ENCODE peak calls at places on chromosomes 6 and 20, in six cellular contexts. L is MCF 10A, Z is SJSA1, W is Peyer's patch, I is left lung, D is NCI-H1694 treated with DMSO at 0.1 percent for 48 hours. K is an unnamed sample.

GRCh38 chr6:54916858-54917257 is 70.3 kb downstream of the FAM83B start:
- DNase-seq in L (peak), Z (no peak), W (no peak), I (no peak), D (no peak), K (peak)

GRCh38 chr6:148835920-148836441 is 89.2 kb downstream of the UST start:
- DNase-seq in L (peak), Z (peak), W (no peak), I (no peak), D (no peak), K (no peak)

GRCh38 chr6:751765-752164 is 58.8 kb upstream of the EXOC2 start:
- DNase-seq in L (no peak), Z (no peak), W (no peak), I (no peak), D (no peak), K (no peak)

GRCh38 chr6:80280258-80281010 is 174.0 kb downstream of the BCKDHB start:
- DNase-seq in L (peak), Z (no peak), W (no peak), I (no peak), D (no peak), K (peak)

GRCh38 chr6:9704989-9705388 is 709.9 kb downstream of the TFAP2A start:
- DNase-seq in L (no peak), Z (no peak), W (no peak), I (no peak), D (no peak), K (peak)

GRCh38 chr20:40188319-40188718 is 500.7 kb downstream of the MAFB start:
- DNase-seq in L (no peak), Z (no peak), W (no peak), I (no peak), D (no peak), K (no peak)

GRCh38 chr6:158911746-158912158 is 88.2 kb downstream of the RSPH3 start:
- DNase-seq in L (no peak), Z (no peak), W (peak), I (no peak), D (no peak), K (no peak)

GRCh38 chr6:46799657-46800056 is 6.5 kb downstream of the MEP1A start:
- DNase-seq in L (no peak), Z (no peak), W (no peak), I (no peak), D (no peak), K (peak)

GRCh38 chr6:108363756-108364356 is 69.0 kb downstream of the AFG1L start:
- DNase-seq in L (peak), Z (no peak), W (no peak), I (no peak), D (no peak), K (peak)

GRCh38 chr6:11918739-11919605 is 93.1 kb upstream of the HIVEP1 start:
- DNase-seq in L (no peak), Z (no peak), W (no peak), I (no peak), D (no peak), K (peak)

GRCh38 chr6:64104051-64104450 is 468.4 kb downstream of the PHF3 start:
- DNase-seq in L (no peak), Z (no peak), W (no peak), I (no peak), D (no peak), K (no peak)

GRCh38 chr20:23021941-23022340 is 13.2 kb upstream of the SSTR4 start:
- DNase-seq in L (peak), Z (no peak), W (no peak), I (no peak), D (no peak), K (no peak)

GRCh38 chr20:15925376-15925775 is 647.9 kb downstream of the KIF16B start:
- DNase-seq in L (no peak), Z (no peak), W (no peak), I (no peak), D (peak), K (no peak)

GRCh38 chr20:53692465-53693067 is 98.9 kb upstream of the ZNF217 start:
- DNase-seq in L (no peak), Z (no peak), W (no peak), I (no peak), D (no peak), K (no peak)

GRCh38 chr6:149884215-149884614 is 13.7 kb downstream of the RAET1E start:
- DNase-seq in L (no peak), Z (no peak), W (no peak), I (no peak), D (no peak), K (no peak)

GRCh38 chr6:37699138-37699766 is 1.6 kb upstream of the MDGA1 start:
- DNase-seq in L (no peak), Z (no peak), W (peak), I (no peak), D (no peak), K (no peak)

GRCh38 chr6:42279966-42280629 is 62.4 kb upstream of the MRPS10 start:
- DNase-seq in L (peak), Z (no peak), W (no peak), I (peak), D (no peak), K (no peak)

GRCh38 chr20:61299613-61300012 is 47.6 kb downstream of the CDH4 start:
- DNase-seq in L (no peak), Z (no peak), W (no peak), I (no peak), D (no peak), K (no peak)

GRCh38 chr20:20554951-20555350 is 157.5 kb downstream of the RALGAPA2 start:
- DNase-seq in L (no peak), Z (no peak), W (no peak), I (no peak), D (no peak), K (no peak)

GRCh38 chr6:150250826-150251225 is 108.0 kb downstream of the PPP1R14C start:
- DNase-seq in L (peak), Z (no peak), W (no peak), I (no peak), D (no peak), K (peak)

GRCh38 chr20:12252793-12253192 is 335.1 kb downstream of the BTBD3 start:
- DNase-seq in L (no peak), Z (no peak), W (no peak), I (no peak), D (no peak), K (no peak)

GRCh38 chr20:18805881-18806280 is 7.7 kb upstream of the SCP2D1 start:
- DNase-seq in L (peak), Z (no peak), W (no peak), I (no peak), D (no peak), K (no peak)

GRCh38 chr6:7991992-7992815 is 72.0 kb downstream of the BLOC1S5 start:
- DNase-seq in L (peak), Z (peak), W (no peak), I (no peak), D (peak), K (peak)

GRCh38 chr20:62313021-62313420 is 10.2 kb downstream of the ADRM1 start:
- DNase-seq in L (no peak), Z (no peak), W (no peak), I (no peak), D (no peak), K (no peak)

GRCh38 chr6:29696147-29697129 is 15.5 kb upstream of the ZFP57 start:
- DNase-seq in L (peak), Z (no peak), W (no peak), I (no peak), D (no peak), K (peak)

GRCh38 chr6:124462746-124463145 is 499.5 kb upstream of the RNF217 start:
- DNase-seq in L (no peak), Z (no peak), W (no peak), I (no peak), D (no peak), K (no peak)

GRCh38 chr20:48812600-48813445 is 15.0 kb downstream of the PREX1 start:
- DNase-seq in L (no peak), Z (no peak), W (no peak), I (no peak), D (no peak), K (no peak)

GRCh38 chr20:57445774-57446173 is 54.6 kb downstream of the RBM38 start:
- DNase-seq in L (no peak), Z (no peak), W (no peak), I (no peak), D (no peak), K (no peak)

GRCh38 chr20:61927826-61928541 is 137.7 kb downstream of the TAF4 start:
- DNase-seq in L (no peak), Z (no peak), W (no peak), I (peak), D (no peak), K (no peak)

K was measured in renal cortical epithelial cell.